ENCODE peak calls at places on chromosomes 3 and 15, in seven cellular contexts. M is MV-4-11; A is prostate gland; Z is stimulated activated CD4-positive, alpha-beta T cell treated with anti-CD3 and anti-CD28 coated beads, Interleukin-2, amount 100 ng/mL, for 48 hours; W is SJCRH30; J is coronary artery; T is activated T-helper 1 cell treated with Interleukin-2 at 50 U/mL for 16 hours. Q is an unnamed sample.

GRCh38 chr3:194565597-194566190 is 67.5 kb downstream of the TMEM44 start:
- DNase-seq in M (no peak), A (no peak), Z (no peak), W (no peak), J (no peak), T (no peak), Q (no peak)

GRCh38 chr15:31840849-31841476 is 189.4 kb upstream of the CHRNA7 start:
- DNase-seq in M (no peak), A (no peak), Z (no peak), W (peak), J (no peak), T (no peak), Q (no peak)

GRCh38 chr15:78103406-78104118 is 11.2 kb downstream of the SH2D7 start:
- DNase-seq in M (peak), A (no peak), Z (peak), W (no peak), J (no peak), T (peak), Q (peak)

GRCh38 chr3:171690291-171690690 is 120.0 kb downstream of the PLD1 start:
- DNase-seq in M (peak), A (no peak), Z (no peak), W (no peak), J (no peak), T (no peak), Q (peak)

GRCh38 chr3:197460639-197461038 is 95.1 kb downstream of the BDH1 start:
- DNase-seq in M (no peak), A (no peak), Z (no peak), W (no peak), J (no peak), T (no peak), Q (no peak)

GRCh38 chr3:183537295-183537730 is 18.2 kb downstream of the KLHL6 start:
- DNase-seq in M (peak), A (no peak), Z (no peak), W (no peak), J (no peak), T (no peak), Q (peak)

GRCh38 chr15:77481670-77482069 is 61.0 kb downstream of the HMG20A start:
- DNase-seq in M (no peak), A (no peak), Z (no peak), W (no peak), J (no peak), T (no peak), Q (no peak)

GRCh38 chr3:169634618-169635236 is 28.8 kb downstream of the MECOM start:
- DNase-seq in M (no peak), A (peak), Z (no peak), W (no peak), J (no peak), T (no peak), Q (peak)

GRCh38 chr15:77019476-77020331 is 24.8 kb downstream of the PSTPIP1 start:
- DNase-seq in M (peak), A (no peak), Z (no peak), W (no peak), J (no peak), T (no peak), Q (no peak)

GRCh38 chr15:96732704-96733103 is 402.2 kb downstream of the NR2F2 start:
- DNase-seq in M (no peak), A (no peak), Z (no peak), W (no peak), J (no peak), T (no peak), Q (no peak)

GRCh38 chr3:99865321-99865720 is 47.7 kb downstream of the CMSS1 start:
- DNase-seq in M (no peak), A (no peak), Z (no peak), W (no peak), J (no peak), T (no peak), Q (no peak)

GRCh38 chr15:66748320-66748779 is 46.3 kb downstream of the SMAD6 start:
- DNase-seq in M (no peak), A (no peak), Z (no peak), W (no peak), J (no peak), T (no peak), Q (no peak)

GRCh38 chr15:101020945-101021344 is 101.8 kb downstream of the LRRK1 start:
- DNase-seq in M (no peak), A (no peak), Z (no peak), W (no peak), J (peak), T (no peak), Q (no peak)

GRCh38 chr15:60589253-60589652 is 110.3 kb upstream of the ICE2 start:
- DNase-seq in M (no peak), A (no peak), Z (no peak), W (no peak), J (no peak), T (no peak), Q (no peak)

GRCh38 chr3:37689645-37690356 is 171.9 kb upstream of the CTDSPL start:
- DNase-seq in M (no peak), A (no peak), Z (no peak), W (no peak), J (no peak), T (no peak), Q (no peak)

GRCh38 chr15:75713338-75713895 is 769 bp upstream of the CSPG4 start:
- DNase-seq in M (no peak), A (no peak), Z (no peak), W (peak), J (no peak), T (no peak), Q (no peak)

GRCh38 chr3:174253221-174253620 is 605.9 kb upstream of the NAALADL2 start:
- DNase-seq in M (no peak), A (no peak), Z (no peak), W (peak), J (no peak), T (no peak), Q (no peak)

GRCh38 chr3:186082150-186082549 is 26.7 kb downstream of the ETV5 start:
- DNase-seq in M (no peak), A (no peak), Z (no peak), W (no peak), J (no peak), T (no peak), Q (no peak)

GRCh38 chr3:108505811-108506210 is 4.6 kb downstream of the MYH15 start:
- DNase-seq in M (no peak), A (no peak), Z (no peak), W (no peak), J (no peak), T (no peak), Q (peak)

GRCh38 chr15:79185199-79185598 is 94.6 kb upstream of the RASGRF1 start:
- DNase-seq in M (no peak), A (no peak), Z (peak), W (no peak), J (no peak), T (no peak), Q (peak)

GRCh38 chr3:178699364-178699763 is 163.1 kb downstream of the KCNMB2 start:
- DNase-seq in M (no peak), A (no peak), Z (no peak), W (no peak), J (no peak), T (no peak), Q (no peak)

GRCh38 chr3:172089250-172089649 is 49.9 kb downstream of the FNDC3B start:
- DNase-seq in M (no peak), A (no peak), Z (no peak), W (peak), J (no peak), T (no peak), Q (no peak)

GRCh38 chr15:43347114-43347513 is 16.7 kb upstream of the LCMT2 start:
- DNase-seq in M (no peak), A (no peak), Z (no peak), W (no peak), J (no peak), T (no peak), Q (no peak)

GRCh38 chr3:89947357-89947954 is 840.0 kb downstream of the EPHA3 start:
- DNase-seq in M (no peak), A (no peak), Z (no peak), W (no peak), J (no peak), T (no peak), Q (no peak)

GRCh38 chr15:68542771-68543544 is 35.8 kb upstream of the CORO2B start:
- DNase-seq in M (no peak), A (no peak), Z (no peak), W (no peak), J (peak), T (no peak), Q (no peak)

GRCh38 chr15:77354064-77354463 is 65.8 kb downstream of the PEAK1 start:
- DNase-seq in M (no peak), A (no peak), Z (no peak), W (no peak), J (no peak), T (no peak), Q (no peak)

GRCh38 chr15:90870354-90871096 is 2.1 kb downstream of the FURIN start:
- DNase-seq in M (no peak), A (no peak), Z (no peak), W (no peak), J (no peak), T (no peak), Q (peak)

GRCh38 chr3:101928890-101929289 is 79.6 kb downstream of the NFKBIZ start:
- DNase-seq in M (no peak), A (no peak), Z (no peak), W (peak), J (no peak), T (no peak), Q (no peak)

GRCh38 chr15:58440922-58441321 is 9.1 kb downstream of the LIPC start:
- DNase-seq in M (no peak), A (peak), Z (no peak), W (no peak), J (peak), T (no peak), Q (no peak)

GRCh38 chr3:14256561-14257342 is 78.1 kb downstream of the LSM3 start:
- DNase-seq in M (no peak), A (no peak), Z (no peak), W (no peak), J (no peak), T (no peak), Q (no peak)

GRCh38 chr3:136994772-136995516 is 37.2 kb downstream of the IL20RB start:
- DNase-seq in M (no peak), A (peak), Z (no peak), W (no peak), J (peak), T (no peak), Q (peak)

GRCh38 chr3:112775011-112775742 is 71.5 kb downstream of the CD200R1L start:
- DNase-seq in M (peak), A (no peak), Z (no peak), W (no peak), J (no peak), T (no peak), Q (no peak)

GRCh38 chr3:43478380-43478779 is 143.4 kb downstream of the ANO10 start:
- DNase-seq in M (no peak), A (no peak), Z (no peak), W (no peak), J (no peak), T (no peak), Q (no peak)

GRCh38 chr3:194879126-194879887 is 193.6 kb downstream of the FAM43A start:
- DNase-seq in M (peak), A (no peak), Z (no peak), W (no peak), J (no peak), T (no peak), Q (peak)

GRCh38 chr15:27134481-27134880 is 163.5 kb downstream of the GABRG3 start:
- DNase-seq in M (no peak), A (no peak), Z (no peak), W (no peak), J (no peak), T (no peak), Q (no peak)

GRCh38 chr15:68511073-68511991 is 67.5 kb upstream of the CORO2B start:
- DNase-seq in M (no peak), A (no peak), Z (no peak), W (no peak), J (no peak), T (no peak), Q (no peak)